ENCODE peak calls at places on chromosomes 6 and 20, in nine cellular contexts. X is body of pancreas, J is lung, T is choroid plexus epithelial cell, Z is endothelial cell of umbilical vein, U is hepatocyte, A is fibroblast of the aortic adventitia, H is fibroblast of mammary gland, I is left ventricle myocardium inferior. E is an unnamed sample.
A peak's percentile ranks its signal among the peaks of the same experiment; 100 is the strongest.

GRCh38 chr6:87066449-87067288 is 28.2 kb downstream of the CGA start:
- DNase-seq in T (peak; percentile 84), Z (peak; percentile 70), J (no peak), I (no peak), U (peak; percentile 68), H (peak; percentile 69), X (peak; percentile 45), A (peak; percentile 75), E (peak; percentile 28)

GRCh38 chr6:44203955-44204354 is 12.8 kb upstream of the MYMX start:
- DNase-seq in J (no peak), A (no peak), U (no peak), H (no peak), I (no peak), T (no peak), Z (no peak), X (no peak), E (no peak)

GRCh38 chr6:107539409-107539808 is 49.5 kb downstream of the SOBP start:
- DNase-seq in J (no peak), A (no peak), X (no peak), T (no peak), U (peak; percentile 65), Z (no peak), I (no peak), H (no peak), E (no peak)

GRCh38 chr6:14270142-14270893 is 152.7 kb downstream of the CD83 start:
- DNase-seq in J (no peak), X (no peak), A (no peak), U (no peak), I (no peak), Z (no peak), T (no peak), H (no peak), E (no peak)

GRCh38 chr20:63133481-63134091 is 82.3 kb downstream of the YTHDF1 start:
- DNase-seq in A (no peak), Z (no peak), J (no peak), I (no peak), X (no peak), H (no peak), T (no peak), U (no peak), E (no peak)

GRCh38 chr20:17376031-17376430 is 149.2 kb downstream of the PCSK2 start:
- DNase-seq in I (no peak), T (no peak), J (no peak), H (no peak), U (no peak), Z (no peak), X (no peak), A (no peak), E (no peak)

GRCh38 chr6:169189227-169189626 is 64.4 kb downstream of the THBS2 start:
- DNase-seq in I (no peak), J (no peak), A (no peak), T (no peak), Z (no peak), U (no peak), X (no peak), H (no peak), E (no peak)

GRCh38 chr6:138593100-138593877 is 94.0 kb upstream of the NHSL1 start:
- DNase-seq in J (peak; percentile 53), T (peak; percentile 97), U (peak; percentile 72), H (peak; percentile 99), Z (peak; percentile 99), I (no peak), A (peak; percentile 98), X (peak; percentile 21), E (no peak)

GRCh38 chr6:109662192-109662591 is 28.8 kb downstream of the AK9 start:
- DNase-seq in U (no peak), X (no peak), T (peak; percentile 14), H (no peak), Z (peak; percentile 27), J (no peak), A (peak; percentile 3), I (no peak), E (no peak)

GRCh38 chr6:195861-196360 is 96.4 kb upstream of the DUSP22 start:
- DNase-seq in U (peak; percentile 36), X (no peak), A (peak; percentile 87), Z (no peak), T (peak; percentile 66), H (peak; percentile 42), J (no peak), I (peak; percentile 40), E (no peak)

GRCh38 chr20:49659096-49659495 is 54.6 kb downstream of the B4GALT5 start:
- DNase-seq in J (no peak), H (no peak), I (no peak), X (no peak), T (no peak), A (no peak), Z (no peak), U (no peak), E (no peak)

GRCh38 chr20:18058661-18059467 is 1.1 kb upstream of the OVOL2 start:
- DNase-seq in X (peak; percentile 68), U (peak; percentile 47), Z (no peak), A (no peak), I (no peak), H (no peak), T (no peak), J (peak; percentile 56), E (no peak)

DNA sequence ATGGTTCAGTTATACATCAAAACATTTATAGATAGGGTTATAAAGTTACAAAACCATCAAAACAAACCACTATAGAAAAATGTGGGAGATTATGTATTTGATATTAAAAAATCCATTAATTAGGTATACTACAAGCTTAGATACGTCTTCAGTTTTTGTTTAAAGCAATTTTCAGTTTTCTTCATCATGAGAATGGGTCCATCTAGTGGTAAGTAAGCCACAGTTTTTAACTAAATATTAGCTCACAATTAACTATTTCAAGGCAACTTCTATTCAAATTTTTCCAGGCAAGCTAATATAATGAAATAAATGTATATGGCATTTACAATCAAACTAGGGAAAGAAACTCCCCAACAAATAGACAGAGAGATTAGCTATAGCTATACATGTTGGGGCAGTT is 44.4 kb downstream of the RNGTT start:
- DNase-seq in J (no peak), T (peak; percentile 39), I (no peak), A (peak; percentile 25), Z (no peak), H (peak; percentile 18), U (no peak), X (no peak), E (no peak)
- TF ChIP-seq CTCF in J (no peak), T (peak; percentile 49), I (no peak), A (peak; percentile 35), Z (no peak), H (peak; percentile 32), U (peak; percentile 22), X (peak; percentile 16), E (peak; percentile 28)

GRCh38 chr6:35216832-35217811 is 3.4 kb downstream of the SCUBE3 start:
- DNase-seq in H (no peak), A (no peak), U (no peak), I (no peak), J (no peak), T (no peak), Z (no peak), X (no peak), E (no peak)

GRCh38 chr6:35214869-35215664 is 1.3 kb downstream of the SCUBE3 start:
- DNase-seq in A (no peak), T (no peak), I (no peak), H (no peak), U (peak; percentile 15), X (no peak), J (no peak), Z (no peak), E (no peak)

GRCh38 chr6:35218021-35218420 is 4.3 kb downstream of the SCUBE3 start:
- DNase-seq in T (peak; percentile 54), H (peak; percentile 38), U (peak; percentile 22), X (no peak), A (peak; percentile 37), Z (peak; percentile 19), I (no peak), J (no peak), E (no peak)

GRCh38 chr6:35215665-35216411 is 2.1 kb downstream of the SCUBE3 start:
- DNase-seq in J (no peak), Z (no peak), I (no peak), U (no peak), X (no peak), T (no peak), H (no peak), A (no peak), E (no peak)

GRCh38 chr6:35216412-35216732 is 2.6 kb downstream of the SCUBE3 start:
- DNase-seq in T (no peak), X (no peak), H (no peak), Z (no peak), I (no peak), U (no peak), A (no peak), J (no peak), E (no peak)
- H3K4me3 ChIP-seq in T (no peak overlapping the region), X (no peak overlapping the region), H (no peak overlapping the region), Z (no peak overlapping the region), I (no peak overlapping the region), U (no peak overlapping the region), A (no peak overlapping the region), J (no peak overlapping the region), E (no peak overlapping the region)

GRCh38 chr6:125219451-125219942 is 65.9 kb downstream of the TPD52L1 start:
- DNase-seq in X (no peak), U (peak; percentile 53), Z (no peak), I (no peak), H (no peak), T (no peak), A (no peak), J (no peak), E (no peak)

GRCh38 chr6:125224236-125224861 is 70.8 kb downstream of the TPD52L1 start:
- DNase-seq in Z (no peak), T (no peak), H (peak; percentile 29), U (no peak), X (no peak), J (no peak), A (peak; percentile 46), I (no peak), E (no peak)

GRCh38 chr6:125217369-125217768 is 63.8 kb downstream of the TPD52L1 start:
- DNase-seq in H (no peak), A (no peak), Z (no peak), U (no peak), J (no peak), I (no peak), T (no peak), X (no peak), E (no peak)

GRCh38 chr6:125222531-125223455 is 69.2 kb downstream of the TPD52L1 start:
- DNase-seq in X (no peak), J (no peak), U (no peak), T (no peak), H (no peak), Z (no peak), A (peak; percentile 62), I (no peak), E (no peak)

DNA sequence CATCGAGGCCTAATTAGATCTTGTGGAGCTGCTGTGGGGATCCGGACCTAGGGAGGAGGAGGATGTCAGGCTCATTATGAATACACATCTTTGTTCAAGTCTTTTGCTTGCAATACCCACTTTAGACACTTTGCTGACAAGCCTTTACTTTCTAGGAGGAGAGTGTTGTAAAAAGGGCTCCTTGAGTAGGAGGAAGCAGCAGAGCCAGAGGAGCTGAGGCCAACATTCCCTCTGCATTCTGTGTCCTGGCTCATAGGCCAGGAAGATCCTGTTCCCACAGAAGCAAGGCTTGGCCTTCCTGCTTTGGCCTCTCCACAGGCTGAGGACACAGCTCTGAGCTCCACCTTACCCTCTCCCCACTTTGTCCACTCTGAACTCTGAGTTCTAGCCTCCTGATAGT is 67.1 kb downstream of the TPD52L1 start:
- DNase-seq in Z (no peak), U (peak; percentile 30), I (peak; percentile 45), A (peak; percentile 70), T (no peak), J (no peak), X (no peak), H (peak; percentile 49), E (no peak)
- TF ChIP-seq CTCF in Z (no peak), U (no peak), I (peak; percentile 32), A (no peak), T (no peak), J (no peak), X (no peak), H (no peak), E (no peak)

GRCh38 chr6:32439139-32439538 is 548 bp upstream of the HLA-DRA start:
- DNase-seq in H (no peak), X (no peak), Z (no peak), U (no peak), J (no peak), A (no peak), I (no peak), T (no peak), E (no peak)
- H3K4me3 ChIP-seq in H (no peak overlapping the region), X (no peak overlapping the region), Z (no peak overlapping the region), U (no peak overlapping the region), J (no peak overlapping the region), A (no peak overlapping the region), I (no peak overlapping the region), T (no peak overlapping the region), E (no peak overlapping the region)

E was measured in LNCaP clone FGC.